ENCODE peak calls at places on chromosomes 1 and 21, in nine cellular contexts. X is fibroblast of the aortic adventitia; W is CD4-positive, alpha-beta T cell; M is pancreas; E is ascending aorta; G is heart right ventricle; J is endodermal cell; H is progenitor cell of endocrine pancreas; I is breast epithelium. T is an unnamed sample.

GRCh38 chr1:187991944-187992343 is 1163.2 kb downstream of the PLA2G4A start:
- DNase-seq in J (no peak), I (no peak), G (no peak), H (no peak), X (no peak), W (no peak), M (no peak), E (no peak), T (no peak)

GRCh38 chr21:30126575-30126974 is 40.0 kb downstream of the CLDN17 start:
- DNase-seq in E (no peak), X (no peak), G (no peak), W (no peak), I (no peak), M (no peak), H (no peak), J (no peak), T (no peak)

GRCh38 chr1:62377043-62377562 is 57.9 kb upstream of the KANK4 start:
- DNase-seq in E (no peak), M (no peak), X (no peak), H (no peak), J (no peak), G (no peak), W (no peak), I (no peak), T (no peak)

GRCh38 chr1:172912765-172913260 is 137.9 kb downstream of the TNFSF18 start:
- DNase-seq in W (no peak), I (no peak), G (no peak), H (no peak), J (no peak), E (no peak), M (no peak), X (no peak), T (no peak)

GRCh38 chr1:170296642-170297041 is 150.9 kb downstream of the NTMT2 start:
- DNase-seq in G (no peak), W (no peak), I (no peak), M (no peak), X (no peak), H (no peak), E (no peak), J (no peak), T (no peak)

GRCh38 chr1:110948038-110948810 is 15.5 kb downstream of the LRIF1 start:
- DNase-seq in E (no peak), H (no peak), W (no peak), M (no peak), X (no peak), G (no peak), J (no peak), I (no peak), T (no peak)

GRCh38 chr1:22769932-22770331 is 59.3 kb downstream of the EPHB2 start:
- DNase-seq in X (no peak), J (no peak), G (no peak), M (no peak), H (no peak), I (no peak), W (no peak), E (no peak), T (no peak)

GRCh38 chr1:232833966-232834535 is 28.8 kb downstream of the MAP10 start:
- DNase-seq in X (no peak), I (no peak), M (no peak), H (no peak), J (no peak), W (no peak), E (no peak), G (no peak), T (no peak)

GRCh38 chr1:115062542-115063004 is 26.7 kb downstream of the TSPAN2 start:
- DNase-seq in E (peak; percentile 36), X (peak; percentile 30), W (peak; percentile 95), J (no peak), H (no peak), I (no peak), M (peak; percentile 18), G (peak; percentile 29), T (no peak)

GRCh38 chr1:199029401-199029800 is 390.6 kb downstream of the PTPRC start:
- DNase-seq in X (peak; percentile 27), M (no peak), I (no peak), W (no peak), E (no peak), G (no peak), J (no peak), H (no peak), T (no peak)

GRCh38 chr1:221576268-221576667 is 165.6 kb downstream of the DUSP10 start:
- DNase-seq in H (no peak), M (no peak), X (peak; percentile 48), G (no peak), I (no peak), E (no peak), J (no peak), W (no peak), T (no peak)

DNA sequence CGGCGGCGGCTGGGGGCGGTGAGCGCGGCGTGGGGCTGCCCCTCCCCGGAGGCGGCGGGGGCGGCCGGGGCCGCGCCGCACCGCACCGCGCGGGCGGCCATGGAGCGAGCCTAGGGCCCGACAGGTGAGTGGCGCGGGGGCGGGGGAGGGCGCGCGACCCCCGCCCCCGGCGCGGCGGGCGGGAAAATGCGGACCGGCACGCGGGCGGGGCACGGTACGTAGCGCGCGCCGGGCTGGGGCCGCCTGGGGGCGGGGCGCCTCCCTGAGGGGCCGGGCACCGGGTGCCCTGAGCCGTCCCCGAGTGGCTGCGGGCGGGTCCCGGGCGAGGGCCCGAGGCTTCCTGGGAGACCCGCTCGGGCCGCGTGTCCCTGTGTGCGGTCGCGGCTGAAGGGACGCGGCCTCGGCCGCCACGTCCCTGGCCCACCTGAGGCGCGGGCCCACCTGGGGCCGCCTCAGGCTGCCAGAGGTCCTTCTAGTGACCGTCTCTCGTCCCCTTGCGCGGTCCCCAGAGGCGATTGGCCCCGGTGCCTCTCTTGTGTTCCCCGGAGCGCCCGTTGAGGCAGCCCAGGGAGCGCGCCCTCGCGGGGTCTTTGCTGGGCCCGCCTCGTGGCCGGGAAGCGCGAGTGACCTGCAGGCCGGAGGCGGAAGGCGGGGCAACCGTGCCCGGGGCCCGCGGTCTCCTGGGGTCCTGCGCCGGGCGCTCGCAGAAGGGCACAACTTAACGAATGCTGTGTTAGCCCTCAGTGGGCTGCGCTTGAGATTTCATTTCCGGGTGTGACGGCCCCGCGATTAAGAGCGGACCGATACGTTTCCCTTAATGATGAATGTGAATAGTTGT is 500 bp downstream of the FAM20B start:
- DNase-seq in H (peak; percentile 80), E (peak; percentile 19), M (peak; percentile 82), G (peak; percentile 46), W (peak; percentile 71), J (peak; percentile 86), I (peak; percentile 57), X (no peak), T (peak; percentile 80)
- TF ChIP-seq CTCF in H (no peak), E (no peak), M (no peak), G (no peak), W (no peak), J (no peak), I (no peak), X (no peak), T (no peak)

GRCh38 chr1:235866913-235867850 is 476 bp upstream of the LYST start:
- DNase-seq in W (peak; percentile 98), J (peak; percentile 99), E (peak; percentile 88), H (peak; percentile 99), M (peak; percentile 94), I (peak; percentile 95), G (peak; percentile 94), X (peak; percentile 92), T (peak; percentile 70)

GRCh38 chr1:235866207-235866912 is at the start of gene LYST:
- DNase-seq in X (peak; percentile 37), M (peak; percentile 45), J (peak; percentile 79), H (no peak), W (peak; percentile 43), I (no peak), E (no peak), G (peak; percentile 32), T (no peak)

GRCh38 chr1:235864965-235865525 is 1.7 kb downstream of the LYST start:
- DNase-seq in E (no peak), W (no peak), M (no peak), I (no peak), G (no peak), H (no peak), X (peak; percentile 27), J (no peak), T (no peak)

GRCh38 chr1:235864469-235864868 is 2.2 kb downstream of the LYST start:
- DNase-seq in G (no peak), I (no peak), X (no peak), H (no peak), M (no peak), W (no peak), J (no peak), E (no peak), T (no peak)

GRCh38 chr1:235865565-235866206 is 1.0 kb downstream of the LYST start:
- DNase-seq in J (no peak), I (no peak), W (no peak), E (no peak), H (no peak), G (no peak), M (no peak), X (no peak), T (no peak)
- TF ChIP-seq CTCF in J (no peak), I (no peak), W (no peak), E (no peak), H (no peak), G (no peak), M (no peak), X (no peak), T (no peak)

GRCh38 chr1:161201828-161202712 is at the start of gene NDUFS2:
- DNase-seq in X (peak; percentile 99), M (peak; percentile 98), G (peak; percentile 99), I (peak; percentile 96), E (peak; percentile 94), H (peak; percentile 92), W (peak; percentile 95), J (peak; percentile 99), T (peak; percentile 92)
- TF ChIP-seq CTCF in X (peak; percentile 26), M (no peak), G (no peak), I (no peak), E (no peak), H (peak; percentile 56), W (no peak), J (peak; percentile 61), T (peak; percentile 40)

GRCh38 chr1:26853600-26853999 is 9.3 kb upstream of the SFN start:
- DNase-seq in X (no peak), W (no peak), I (no peak), M (no peak), G (no peak), H (no peak), J (no peak), E (no peak), T (no peak)
- TF ChIP-seq CTCF in X (no peak), W (no peak), I (no peak), M (no peak), G (no peak), H (no peak), J (no peak), E (no peak), T (no peak)

DNA sequence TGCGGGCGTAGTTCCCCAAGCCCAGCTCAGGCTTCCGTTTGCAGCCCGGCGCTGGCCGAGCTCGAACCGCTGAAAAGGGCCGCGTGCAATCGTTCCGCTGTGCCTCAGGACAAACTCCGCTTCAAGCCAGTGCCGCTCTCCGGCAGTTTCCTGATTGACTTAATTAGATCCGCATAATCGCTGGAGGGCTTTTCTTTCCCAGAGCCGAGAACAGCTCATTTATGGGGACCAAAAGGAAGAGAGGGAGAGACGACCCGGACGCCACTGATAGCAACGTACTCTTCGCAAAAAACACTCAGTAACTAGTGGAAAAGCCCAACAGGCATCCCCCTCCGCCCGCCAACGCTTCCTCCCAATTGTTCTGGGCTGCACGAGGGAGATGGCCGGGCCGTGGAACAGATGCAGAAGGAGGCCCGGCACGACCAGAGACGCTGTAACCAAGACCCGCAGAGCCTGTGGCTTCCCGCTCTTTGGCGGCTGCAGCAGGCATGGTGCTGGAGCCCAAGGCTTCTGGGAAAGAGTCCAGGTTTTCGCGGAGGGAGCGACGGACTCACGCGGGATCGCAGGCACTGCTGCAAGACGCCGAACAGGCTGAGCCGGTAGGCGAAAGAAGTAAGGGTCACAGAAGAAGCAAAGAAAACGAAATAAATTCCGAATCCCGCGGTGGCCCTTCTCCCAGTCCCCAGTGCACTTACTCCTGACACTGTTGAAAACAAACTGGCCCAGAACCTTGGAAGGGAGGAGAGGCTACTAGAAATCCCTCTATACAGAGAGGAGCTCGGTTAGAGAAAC is 3.6 kb upstream of the FOXD2 start:
- DNase-seq in H (no peak), M (peak; percentile 58), E (no peak), X (peak; percentile 76), J (peak; percentile 72), G (peak; percentile 49), W (no peak), I (peak; percentile 73), T (no peak)
- TF ChIP-seq CTCF in H (no peak), M (no peak), E (no peak), X (no peak), J (no peak), G (no peak), W (no peak), I (no peak), T (no peak)

T was measured in D721Med.